ENCODE peak calls at places on chromosomes 13 and 19, in eight cellular contexts. One of them, this sample, is unnamed.

GRCh38 chr19:14536926-14537692 is 7.7 kb downstream of the TECR start:
- DNase-seq in AG10803: peak; percentile 40
- DNase-seq in WTC11: peak; percentile 96
- DNase-seq in tibial nerve: no peak
- DNase-seq in foreskin fibroblast: no peak
- DNase-seq in GM10248: peak; percentile 64
- DNase-seq in B cell: no peak
- DNase-seq in stomach: peak; percentile 87
- DNase-seq in this sample: no peak

GRCh38 chr19:17469371-17470203 is 737 bp upstream of the SLC27A1 start:
- DNase-seq in AG10803: peak; percentile 96
- DNase-seq in WTC11: peak; percentile 97
- DNase-seq in tibial nerve: peak; percentile 99
- DNase-seq in foreskin fibroblast: peak; percentile 95
- DNase-seq in GM10248: peak; percentile 89
- DNase-seq in B cell: peak; percentile 91
- DNase-seq in stomach: peak; percentile 98
- DNase-seq in this sample: peak; percentile 89

GRCh38 chr19:54388001-54388802 is 23.5 kb upstream of the LAIR1 start:
- DNase-seq in AG10803: no peak
- DNase-seq in WTC11: peak; percentile 24
- DNase-seq in tibial nerve: no peak
- DNase-seq in foreskin fibroblast: no peak
- DNase-seq in GM10248: peak; percentile 44
- DNase-seq in B cell: peak; percentile 54
- DNase-seq in stomach: no peak
- DNase-seq in this sample: no peak

GRCh38 chr19:49849433-49850220 is 1.3 kb upstream of the PTOV1 start:
- DNase-seq in AG10803: no peak
- DNase-seq in WTC11: no peak
- DNase-seq in tibial nerve: no peak
- DNase-seq in foreskin fibroblast: no peak
- DNase-seq in GM10248: no peak
- DNase-seq in B cell: no peak
- DNase-seq in stomach: no peak
- DNase-seq in this sample: no peak

GRCh38 chr19:16386619-16387240 is 62.1 kb downstream of the KLF2 start:
- DNase-seq in AG10803: peak; percentile 67
- DNase-seq in WTC11: peak; percentile 57
- DNase-seq in tibial nerve: no peak
- DNase-seq in foreskin fibroblast: peak; percentile 56
- DNase-seq in GM10248: peak; percentile 69
- DNase-seq in B cell: peak; percentile 46
- DNase-seq in stomach: peak; percentile 50
- DNase-seq in this sample: peak; percentile 59

GRCh38 chr13:45132384-45133064 is 12.2 kb downstream of the GTF2F2 start:
- DNase-seq in AG10803: no peak
- DNase-seq in WTC11: no peak
- DNase-seq in tibial nerve: no peak
- DNase-seq in foreskin fibroblast: no peak
- DNase-seq in GM10248: peak; percentile 43
- DNase-seq in B cell: peak; percentile 24
- DNase-seq in stomach: no peak
- DNase-seq in this sample: no peak

GRCh38 chr13:23616228-23616627 is 46.0 kb downstream of the TNFRSF19 start:
- DNase-seq in AG10803: no peak
- DNase-seq in WTC11: no peak
- DNase-seq in tibial nerve: no peak
- DNase-seq in foreskin fibroblast: no peak
- DNase-seq in GM10248: no peak
- DNase-seq in B cell: no peak
- DNase-seq in stomach: no peak
- DNase-seq in this sample: no peak

GRCh38 chr13:113437408-113438010 is 15.8 kb downstream of the ADPRHL1 start:
- DNase-seq in AG10803: no peak
- DNase-seq in WTC11: no peak
- DNase-seq in tibial nerve: no peak
- DNase-seq in foreskin fibroblast: no peak
- DNase-seq in GM10248: no peak
- DNase-seq in B cell: no peak
- DNase-seq in stomach: peak; percentile 60
- DNase-seq in this sample: no peak

GRCh38 chr19:58562126-58563033 is 4.0 kb upstream of the UBE2M start:
- DNase-seq in AG10803: peak; percentile 41
- DNase-seq in WTC11: peak; percentile 56
- DNase-seq in tibial nerve: no peak
- DNase-seq in foreskin fibroblast: peak; percentile 44
- DNase-seq in GM10248: no peak
- DNase-seq in B cell: peak; percentile 75
- DNase-seq in stomach: peak; percentile 48
- DNase-seq in this sample: no peak

GRCh38 chr13:30766957-30767603 is 31.7 kb downstream of the ALOX5AP start:
- DNase-seq in AG10803: no peak
- DNase-seq in WTC11: no peak
- DNase-seq in tibial nerve: no peak
- DNase-seq in foreskin fibroblast: no peak
- DNase-seq in GM10248: peak; percentile 39
- DNase-seq in B cell: peak; percentile 12
- DNase-seq in stomach: no peak
- DNase-seq in this sample: no peak

GRCh38 chr13:87953381-87953780 is 282.2 kb downstream of the SLITRK5 start:
- DNase-seq in AG10803: no peak
- DNase-seq in WTC11: no peak
- DNase-seq in tibial nerve: no peak
- DNase-seq in foreskin fibroblast: no peak
- DNase-seq in GM10248: no peak
- DNase-seq in B cell: no peak
- DNase-seq in stomach: no peak
- DNase-seq in this sample: no peak

GRCh38 chr19:21900401-21900800 is 64.4 kb upstream of the ZNF43 start:
- DNase-seq in AG10803: no peak
- DNase-seq in WTC11: no peak
- DNase-seq in tibial nerve: no peak
- DNase-seq in foreskin fibroblast: no peak
- DNase-seq in GM10248: no peak
- DNase-seq in B cell: no peak
- DNase-seq in stomach: no peak
- DNase-seq in this sample: no peak

GRCh38 chr13:111411186-111411858 is 90.9 kb downstream of the TEX29 start:
- DNase-seq in AG10803: no peak
- DNase-seq in WTC11: no peak
- DNase-seq in tibial nerve: no peak
- DNase-seq in foreskin fibroblast: no peak
- DNase-seq in GM10248: no peak
- DNase-seq in B cell: no peak
- DNase-seq in stomach: no peak
- DNase-seq in this sample: no peak

GRCh38 chr13:71290963-71291937 is 575.8 kb downstream of the DACH1 start:
- DNase-seq in AG10803: peak; percentile 29
- DNase-seq in WTC11: no peak
- DNase-seq in tibial nerve: no peak
- DNase-seq in foreskin fibroblast: no peak
- DNase-seq in GM10248: peak; percentile 16
- DNase-seq in B cell: peak; percentile 60
- DNase-seq in stomach: no peak
- DNase-seq in this sample: no peak

GRCh38 chr13:74217816-74218215 is 83.6 kb upstream of the KLF12 start:
- DNase-seq in AG10803: peak; percentile 84
- DNase-seq in WTC11: no peak
- DNase-seq in tibial nerve: no peak
- DNase-seq in foreskin fibroblast: peak; percentile 70
- DNase-seq in GM10248: no peak
- DNase-seq in B cell: no peak
- DNase-seq in stomach: no peak
- DNase-seq in this sample: peak; percentile 82

GRCh38 chr19:56099638-56100539 is 21.2 kb downstream of the ZNF787 start:
- DNase-seq in AG10803: no peak
- DNase-seq in WTC11: no peak
- DNase-seq in tibial nerve: no peak
- DNase-seq in foreskin fibroblast: no peak
- DNase-seq in GM10248: no peak
- DNase-seq in B cell: no peak
- DNase-seq in stomach: no peak
- DNase-seq in this sample: no peak

GRCh38 chr19:33921165-33921564 is 124.5 kb downstream of the KCTD15 start:
- DNase-seq in AG10803: no peak
- DNase-seq in WTC11: no peak
- DNase-seq in tibial nerve: no peak
- DNase-seq in foreskin fibroblast: no peak
- DNase-seq in GM10248: no peak
- DNase-seq in B cell: no peak
- DNase-seq in stomach: no peak
- DNase-seq in this sample: no peak

GRCh38 chr13:78753457-78753856 is 94.5 kb upstream of the OBI1 start:
- DNase-seq in AG10803: no peak
- DNase-seq in WTC11: no peak
- DNase-seq in tibial nerve: no peak
- DNase-seq in foreskin fibroblast: no peak
- DNase-seq in GM10248: no peak
- DNase-seq in B cell: no peak
- DNase-seq in stomach: no peak
- DNase-seq in this sample: no peak

DNA sequence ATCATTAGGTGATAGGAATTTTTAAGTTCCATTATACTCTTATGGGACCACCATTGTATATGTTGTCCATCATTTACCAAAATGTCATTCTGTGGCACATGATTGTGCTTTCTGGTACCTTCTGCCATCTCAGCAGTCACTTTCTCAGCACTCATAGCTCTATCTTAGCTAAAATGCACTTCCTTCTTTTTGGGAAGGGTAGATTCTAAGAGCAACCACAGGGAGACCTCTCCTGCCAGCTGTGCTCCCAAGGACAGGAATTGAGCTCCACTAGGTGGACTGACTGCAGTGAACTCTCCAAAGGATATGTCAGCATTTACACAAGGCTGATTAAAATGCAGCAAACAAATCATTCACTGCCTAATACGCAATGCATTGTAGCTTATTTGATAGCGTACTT is 91.8 kb upstream of the OBI1 start:
- DNase-seq in AG10803: no peak
- DNase-seq in WTC11: no peak
- DNase-seq in tibial nerve: no peak
- DNase-seq in foreskin fibroblast: no peak
- DNase-seq in GM10248: no peak
- DNase-seq in B cell: no peak
- DNase-seq in stomach: no peak
- DNase-seq in this sample: no peak
- TF ChIP-seq CTCF in AG10803: no peak
- TF ChIP-seq CTCF in WTC11: no peak
- TF ChIP-seq CTCF in tibial nerve: no peak
- TF ChIP-seq CTCF in foreskin fibroblast: no peak
- TF ChIP-seq CTCF in GM10248: no peak
- TF ChIP-seq CTCF in B cell: no peak
- TF ChIP-seq CTCF in stomach: no peak
- TF ChIP-seq CTCF in this sample: no peak

DNA sequence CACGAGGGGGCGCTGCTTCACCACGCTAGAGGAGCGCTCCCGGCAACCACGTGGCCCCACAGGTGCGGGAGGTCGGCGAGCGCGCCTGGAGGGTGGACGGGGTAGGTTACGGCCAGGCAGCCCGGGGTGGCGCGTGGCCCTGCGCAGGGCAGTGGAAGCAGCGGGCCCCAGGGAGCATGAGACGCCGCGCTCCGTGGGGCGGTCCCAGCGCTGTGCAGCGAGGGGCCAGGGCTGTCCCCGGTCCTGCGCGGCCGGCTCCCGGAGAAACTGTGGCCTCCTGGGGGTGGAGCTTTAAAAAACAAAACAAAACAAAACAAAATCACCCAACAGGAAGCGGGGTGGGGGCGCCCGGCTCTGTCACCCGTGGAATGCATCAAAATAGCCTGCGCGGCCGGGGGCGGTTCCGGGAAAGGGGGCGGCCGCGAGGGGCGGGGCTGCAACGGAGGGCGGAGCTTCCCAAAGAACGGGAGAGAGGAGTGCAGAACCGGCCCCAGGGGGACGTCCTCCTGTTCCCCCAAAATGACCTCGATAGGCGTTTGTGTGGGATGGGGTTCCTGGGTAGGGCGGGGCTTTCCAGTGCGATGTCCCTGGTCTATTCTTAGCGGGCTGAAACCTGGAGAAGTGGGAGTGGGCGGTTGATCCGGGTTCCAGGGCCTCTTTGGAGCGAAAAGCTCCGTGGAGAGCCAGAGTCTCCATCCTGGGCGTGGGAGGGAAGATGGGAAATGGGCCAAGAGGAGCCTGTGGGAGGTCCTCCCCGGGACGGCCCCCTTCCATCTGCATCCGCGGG is 27.3 kb downstream of the NUMBL start:
- DNase-seq in AG10803: peak; percentile 78
- DNase-seq in WTC11: peak; percentile 95
- DNase-seq in tibial nerve: peak; percentile 91
- DNase-seq in foreskin fibroblast: peak; percentile 83
- DNase-seq in GM10248: peak; percentile 92
- DNase-seq in B cell: peak; percentile 97
- DNase-seq in stomach: peak; percentile 94
- DNase-seq in this sample: peak; percentile 64
- TF ChIP-seq CTCF in AG10803: peak; percentile 74
- TF ChIP-seq CTCF in WTC11: peak; percentile 97
- TF ChIP-seq CTCF in tibial nerve: peak; percentile 98
- TF ChIP-seq CTCF in foreskin fibroblast: peak; percentile 77
- TF ChIP-seq CTCF in GM10248: peak; percentile 99
- TF ChIP-seq CTCF in B cell: peak; percentile 96
- TF ChIP-seq CTCF in stomach: no peak
- TF ChIP-seq CTCF in this sample: peak; percentile 100

GRCh38 chr13:91739751-91740150 is 341.3 kb downstream of the GPC5 start:
- DNase-seq in AG10803: no peak
- DNase-seq in WTC11: no peak
- DNase-seq in tibial nerve: no peak
- DNase-seq in foreskin fibroblast: no peak
- DNase-seq in GM10248: no peak
- DNase-seq in B cell: no peak
- DNase-seq in stomach: no peak
- DNase-seq in this sample: no peak
- TF ChIP-seq CTCF in AG10803: no peak
- TF ChIP-seq CTCF in WTC11: no peak
- TF ChIP-seq CTCF in tibial nerve: no peak
- TF ChIP-seq CTCF in foreskin fibroblast: no peak
- TF ChIP-seq CTCF in GM10248: no peak
- TF ChIP-seq CTCF in B cell: no peak
- TF ChIP-seq CTCF in stomach: no peak
- TF ChIP-seq CTCF in this sample: no peak

GRCh38 chr13:68923995-68924394 is 1183.6 kb upstream of the ATXN8OS start:
- DNase-seq in AG10803: no peak
- DNase-seq in WTC11: no peak
- DNase-seq in tibial nerve: no peak
- DNase-seq in foreskin fibroblast: no peak
- DNase-seq in GM10248: no peak
- DNase-seq in B cell: no peak
- DNase-seq in stomach: no peak
- DNase-seq in this sample: no peak

GRCh38 chr13:68929055-68929454 is 1178.6 kb upstream of the ATXN8OS start:
- DNase-seq in AG10803: no peak
- DNase-seq in WTC11: no peak
- DNase-seq in tibial nerve: no peak
- DNase-seq in foreskin fibroblast: no peak
- DNase-seq in GM10248: no peak
- DNase-seq in B cell: no peak
- DNase-seq in stomach: no peak
- DNase-seq in this sample: no peak

GRCh38 chr13:68927387-68928026 is 1180.1 kb upstream of the ATXN8OS start:
- DNase-seq in AG10803: no peak
- DNase-seq in WTC11: peak; percentile 66
- DNase-seq in tibial nerve: no peak
- DNase-seq in foreskin fibroblast: no peak
- DNase-seq in GM10248: no peak
- DNase-seq in B cell: peak; percentile 13
- DNase-seq in stomach: no peak
- DNase-seq in this sample: no peak
- TF ChIP-seq CTCF in AG10803: no peak
- TF ChIP-seq CTCF in WTC11: peak; percentile 45
- TF ChIP-seq CTCF in tibial nerve: no peak
- TF ChIP-seq CTCF in foreskin fibroblast: no peak
- TF ChIP-seq CTCF in GM10248: peak; percentile 45
- TF ChIP-seq CTCF in B cell: peak; percentile 17
- TF ChIP-seq CTCF in stomach: no peak
- TF ChIP-seq CTCF in this sample: no peak

GRCh38 chr13:40251343-40252032 is 415.0 kb downstream of the FOXO1 start:
- DNase-seq in AG10803: no peak
- DNase-seq in WTC11: no peak
- DNase-seq in tibial nerve: no peak
- DNase-seq in foreskin fibroblast: peak; percentile 30
- DNase-seq in GM10248: no peak
- DNase-seq in B cell: no peak
- DNase-seq in stomach: no peak
- DNase-seq in this sample: no peak
- TF ChIP-seq CTCF in AG10803: no peak
- TF ChIP-seq CTCF in WTC11: no peak
- TF ChIP-seq CTCF in tibial nerve: no peak
- TF ChIP-seq CTCF in foreskin fibroblast: no peak
- TF ChIP-seq CTCF in GM10248: no peak
- TF ChIP-seq CTCF in B cell: no peak
- TF ChIP-seq CTCF in stomach: no peak
- TF ChIP-seq CTCF in this sample: no peak

This sample was measured in HFFc6.